ENCODE peak calls at places on chromosomes 1 and 21, in ten cellular contexts. One of them, this sample, is unnamed.

GRCh38 chr1:169698976-169699375 is 12.4 kb downstream of the SELL start:
- DNase-seq in body of pancreas: no peak
- DNase-seq in heart left ventricle: no peak
- DNase-seq in GM12892: no peak
- DNase-seq in IMR-90: no peak
- DNase-seq in prostate gland: no peak
- DNase-seq in tibial nerve: no peak
- DNase-seq in uterus: no peak
- DNase-seq in A549: no peak
- DNase-seq in transverse colon: no peak
- DNase-seq in this sample: no peak

GRCh38 chr1:49435291-49435690 is 588.5 kb downstream of the AGBL4 start:
- DNase-seq in body of pancreas: no peak
- DNase-seq in heart left ventricle: no peak
- DNase-seq in GM12892: no peak
- DNase-seq in IMR-90: no peak
- DNase-seq in prostate gland: no peak
- DNase-seq in tibial nerve: no peak
- DNase-seq in uterus: no peak
- DNase-seq in A549: no peak
- DNase-seq in transverse colon: no peak
- DNase-seq in this sample: no peak

GRCh38 chr1:245197911-245198379 is 43.2 kb downstream of the KIF26B start:
- DNase-seq in body of pancreas: no peak
- DNase-seq in heart left ventricle: no peak
- DNase-seq in GM12892: no peak
- DNase-seq in IMR-90: peak
- DNase-seq in prostate gland: no peak
- DNase-seq in tibial nerve: no peak
- DNase-seq in uterus: no peak
- DNase-seq in A549: no peak
- DNase-seq in transverse colon: no peak
- DNase-seq in this sample: no peak

GRCh38 chr21:41369915-41370839 is 8.3 kb downstream of the MX2 start:
- DNase-seq in body of pancreas: no peak
- DNase-seq in heart left ventricle: no peak
- DNase-seq in GM12892: no peak
- DNase-seq in IMR-90: no peak
- DNase-seq in prostate gland: no peak
- DNase-seq in tibial nerve: no peak
- DNase-seq in uterus: no peak
- DNase-seq in A549: no peak
- DNase-seq in transverse colon: no peak
- DNase-seq in this sample: no peak

GRCh38 chr1:47875831-47876586 is 121.2 kb downstream of the TRABD2B start:
- DNase-seq in body of pancreas: peak
- DNase-seq in heart left ventricle: no peak
- DNase-seq in GM12892: no peak
- DNase-seq in IMR-90: no peak
- DNase-seq in prostate gland: no peak
- DNase-seq in tibial nerve: no peak
- DNase-seq in uterus: no peak
- DNase-seq in A549: peak
- DNase-seq in transverse colon: no peak
- DNase-seq in this sample: no peak

GRCh38 chr1:15065736-15066135 is 87.8 kb upstream of the TMEM51 start:
- DNase-seq in body of pancreas: no peak
- DNase-seq in heart left ventricle: no peak
- DNase-seq in GM12892: no peak
- DNase-seq in IMR-90: no peak
- DNase-seq in prostate gland: no peak
- DNase-seq in tibial nerve: no peak
- DNase-seq in uterus: no peak
- DNase-seq in A549: no peak
- DNase-seq in transverse colon: no peak
- DNase-seq in this sample: no peak

GRCh38 chr1:28329395-28330153 is 734 bp downstream of the MED18 start:
- DNase-seq in body of pancreas: peak
- DNase-seq in heart left ventricle: no peak
- DNase-seq in GM12892: no peak
- DNase-seq in IMR-90: peak
- DNase-seq in prostate gland: no peak
- DNase-seq in tibial nerve: peak
- DNase-seq in uterus: peak
- DNase-seq in A549: peak
- DNase-seq in transverse colon: peak
- DNase-seq in this sample: peak

GRCh38 chr1:101506541-101507164 is 269.8 kb downstream of the S1PR1 start:
- DNase-seq in body of pancreas: peak
- DNase-seq in heart left ventricle: no peak
- DNase-seq in GM12892: no peak
- DNase-seq in IMR-90: peak
- DNase-seq in prostate gland: peak
- DNase-seq in tibial nerve: peak
- DNase-seq in uterus: no peak
- DNase-seq in A549: peak
- DNase-seq in transverse colon: peak
- DNase-seq in this sample: peak

GRCh38 chr21:29904359-29905282 is 35.2 kb downstream of the GRIK1 start:
- DNase-seq in body of pancreas: no peak
- DNase-seq in heart left ventricle: no peak
- DNase-seq in GM12892: no peak
- DNase-seq in IMR-90: no peak
- DNase-seq in prostate gland: no peak
- DNase-seq in tibial nerve: no peak
- DNase-seq in uterus: no peak
- DNase-seq in A549: no peak
- DNase-seq in transverse colon: no peak
- DNase-seq in this sample: no peak

GRCh38 chr1:21651214-21652042 is 17.7 kb downstream of the RAP1GAP start:
- DNase-seq in body of pancreas: peak
- DNase-seq in heart left ventricle: no peak
- DNase-seq in GM12892: no peak
- DNase-seq in IMR-90: no peak
- DNase-seq in prostate gland: no peak
- DNase-seq in tibial nerve: no peak
- DNase-seq in uterus: peak
- DNase-seq in A549: peak
- DNase-seq in transverse colon: peak
- DNase-seq in this sample: no peak

GRCh38 chr21:45506241-45506817 is 35.9 kb downstream of the SLC19A1 start:
- DNase-seq in body of pancreas: peak
- DNase-seq in heart left ventricle: peak
- DNase-seq in GM12892: no peak
- DNase-seq in IMR-90: no peak
- DNase-seq in prostate gland: no peak
- DNase-seq in tibial nerve: no peak
- DNase-seq in uterus: no peak
- DNase-seq in A549: no peak
- DNase-seq in transverse colon: no peak
- DNase-seq in this sample: no peak

GRCh38 chr21:45508607-45509565 is 33.4 kb downstream of the SLC19A1 start:
- DNase-seq in body of pancreas: peak
- DNase-seq in heart left ventricle: peak
- DNase-seq in GM12892: no peak
- DNase-seq in IMR-90: no peak
- DNase-seq in prostate gland: no peak
- DNase-seq in tibial nerve: no peak
- DNase-seq in uterus: no peak
- DNase-seq in A549: no peak
- DNase-seq in transverse colon: no peak
- DNase-seq in this sample: no peak

GRCh38 chr21:45507523-45507875 is 34.7 kb downstream of the SLC19A1 start:
- DNase-seq in body of pancreas: no peak
- DNase-seq in heart left ventricle: no peak
- DNase-seq in GM12892: no peak
- DNase-seq in IMR-90: no peak
- DNase-seq in prostate gland: no peak
- DNase-seq in tibial nerve: no peak
- DNase-seq in uterus: no peak
- DNase-seq in A549: no peak
- DNase-seq in transverse colon: no peak
- DNase-seq in this sample: no peak

GRCh38 chr21:45506836-45507522 is 35.3 kb downstream of the SLC19A1 start:
- DNase-seq in body of pancreas: peak
- DNase-seq in heart left ventricle: peak
- DNase-seq in GM12892: no peak
- DNase-seq in IMR-90: no peak
- DNase-seq in prostate gland: no peak
- DNase-seq in tibial nerve: no peak
- DNase-seq in uterus: no peak
- DNase-seq in A549: no peak
- DNase-seq in transverse colon: no peak
- DNase-seq in this sample: no peak

DNA sequence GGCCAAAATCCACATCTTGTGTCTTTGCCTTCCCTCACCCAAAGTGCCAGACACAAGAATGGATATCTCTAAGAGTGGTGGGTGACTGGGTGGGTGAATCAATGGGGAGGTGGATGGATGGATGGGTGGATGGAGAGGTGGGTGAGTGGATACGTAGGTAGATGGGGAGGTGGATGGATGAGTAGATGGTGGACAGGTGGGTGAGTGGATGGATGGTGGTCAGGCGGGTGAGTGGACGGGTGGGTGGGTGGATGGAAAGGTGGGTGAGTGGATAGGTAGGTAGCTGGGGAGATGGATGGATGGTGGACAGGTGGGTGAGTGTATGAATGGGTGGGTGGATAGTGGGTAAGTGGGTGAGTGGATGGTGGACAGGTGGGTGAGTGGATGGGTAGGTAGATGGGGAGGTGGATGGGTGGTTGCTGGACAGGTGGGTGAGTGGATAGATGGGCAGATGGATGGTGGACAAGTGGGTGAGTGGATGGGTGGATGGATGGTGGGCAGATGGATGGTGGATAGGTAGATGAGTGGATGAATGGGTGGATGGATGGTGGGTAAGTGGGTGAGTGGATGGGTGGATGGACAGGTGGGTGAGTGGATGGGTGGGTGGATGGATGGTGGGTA is 34.2 kb downstream of the SLC19A1 start:
- DNase-seq in body of pancreas: peak
- DNase-seq in heart left ventricle: no peak
- DNase-seq in GM12892: no peak
- DNase-seq in IMR-90: no peak
- DNase-seq in prostate gland: no peak
- DNase-seq in tibial nerve: no peak
- DNase-seq in uterus: no peak
- DNase-seq in A549: no peak
- DNase-seq in transverse colon: no peak
- DNase-seq in this sample: no peak
- TF ChIP-seq POLR2A in body of pancreas: no peak
- TF ChIP-seq POLR2A in heart left ventricle: no peak
- TF ChIP-seq POLR2A in GM12892: no peak
- TF ChIP-seq POLR2A in IMR-90: no peak
- TF ChIP-seq POLR2A in prostate gland: no peak
- TF ChIP-seq POLR2A in tibial nerve: no peak
- TF ChIP-seq POLR2A in uterus: no peak
- TF ChIP-seq POLR2A in A549: no peak
- TF ChIP-seq POLR2A in transverse colon: no peak
- TF ChIP-seq POLR2A in this sample: no peak

DNA sequence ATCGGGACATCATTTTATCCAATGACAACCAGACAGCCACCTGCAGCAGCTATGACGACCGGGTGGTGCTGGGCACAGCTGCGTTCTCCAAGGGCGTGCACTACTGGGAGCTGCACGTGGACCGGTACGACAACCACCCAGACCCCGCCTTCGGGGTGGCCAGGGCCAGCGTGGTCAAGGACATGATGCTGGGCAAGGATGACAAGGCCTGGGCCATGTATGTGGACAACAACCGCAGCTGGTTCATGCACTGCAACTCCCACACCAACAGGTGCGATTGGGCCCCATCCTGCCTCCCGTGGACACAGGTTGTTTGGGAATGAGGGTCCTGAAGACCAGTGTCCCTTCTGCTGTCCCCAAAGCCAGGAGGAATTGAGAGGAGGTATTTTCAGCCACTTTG is 32.0 kb upstream of the GNPAT start:
- DNase-seq in body of pancreas: no peak
- DNase-seq in heart left ventricle: no peak
- DNase-seq in GM12892: no peak
- DNase-seq in IMR-90: no peak
- DNase-seq in prostate gland: no peak
- DNase-seq in tibial nerve: no peak
- DNase-seq in uterus: no peak
- DNase-seq in A549: no peak
- DNase-seq in transverse colon: no peak
- DNase-seq in this sample: no peak
- TF ChIP-seq POLR2A in body of pancreas: no peak
- TF ChIP-seq POLR2A in heart left ventricle: no peak
- TF ChIP-seq POLR2A in GM12892: no peak
- TF ChIP-seq POLR2A in IMR-90: no peak
- TF ChIP-seq POLR2A in prostate gland: no peak
- TF ChIP-seq POLR2A in tibial nerve: no peak
- TF ChIP-seq POLR2A in uterus: no peak
- TF ChIP-seq POLR2A in A549: no peak
- TF ChIP-seq POLR2A in transverse colon: no peak
- TF ChIP-seq POLR2A in this sample: no peak

DNA sequence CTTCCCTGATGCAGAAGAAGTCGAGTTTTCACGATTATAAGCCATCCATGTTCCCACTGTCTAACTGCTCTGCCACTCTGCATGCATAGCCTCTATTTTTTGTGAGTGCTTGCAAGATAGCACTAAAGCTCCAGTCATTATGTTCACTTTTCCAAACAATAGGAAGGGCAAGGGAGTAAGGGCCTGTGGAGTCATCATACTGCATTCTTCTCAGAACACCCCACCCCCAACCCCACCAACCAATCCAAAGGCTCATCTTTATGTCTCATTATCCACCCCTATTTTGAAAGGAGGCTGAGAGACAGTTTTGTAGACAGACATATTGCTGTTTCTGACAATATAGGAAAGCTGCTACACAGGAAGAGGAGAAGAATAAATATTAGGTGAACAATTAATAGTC is 471.7 kb upstream of the ADGRL2 start:
- DNase-seq in body of pancreas: no peak
- DNase-seq in heart left ventricle: no peak
- DNase-seq in GM12892: no peak
- DNase-seq in IMR-90: no peak
- DNase-seq in prostate gland: no peak
- DNase-seq in tibial nerve: no peak
- DNase-seq in uterus: no peak
- DNase-seq in A549: no peak
- DNase-seq in transverse colon: no peak
- DNase-seq in this sample: no peak
- TF ChIP-seq POLR2A in body of pancreas: no peak
- TF ChIP-seq POLR2A in heart left ventricle: no peak
- TF ChIP-seq POLR2A in GM12892: no peak
- TF ChIP-seq POLR2A in IMR-90: no peak
- TF ChIP-seq POLR2A in prostate gland: no peak
- TF ChIP-seq POLR2A in tibial nerve: no peak
- TF ChIP-seq POLR2A in uterus: no peak
- TF ChIP-seq POLR2A in A549: no peak
- TF ChIP-seq POLR2A in transverse colon: no peak
- TF ChIP-seq POLR2A in this sample: no peak

DNA sequence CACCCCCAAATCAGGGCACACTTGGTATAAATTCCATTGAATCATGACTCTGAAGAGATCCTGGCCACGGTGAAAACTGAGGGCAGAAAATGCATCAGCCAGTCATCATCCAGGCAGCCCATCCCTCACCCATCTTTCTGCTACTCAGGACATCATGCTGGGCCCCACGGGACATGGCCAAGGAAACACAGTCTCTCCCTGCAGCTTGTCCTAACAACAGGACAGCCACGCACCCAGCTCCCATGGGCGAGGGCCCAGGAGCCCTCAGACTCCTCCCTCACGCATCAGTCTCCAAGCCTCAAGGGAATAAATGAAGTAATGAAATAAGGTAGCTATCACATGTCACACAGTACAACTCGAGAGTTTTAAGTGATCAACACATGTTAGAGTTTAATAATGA is 37.8 kb downstream of the ELK4 start:
- DNase-seq in body of pancreas: no peak
- DNase-seq in heart left ventricle: no peak
- DNase-seq in GM12892: no peak
- DNase-seq in IMR-90: no peak
- DNase-seq in prostate gland: peak
- DNase-seq in tibial nerve: no peak
- DNase-seq in uterus: no peak
- DNase-seq in A549: no peak
- DNase-seq in transverse colon: no peak
- DNase-seq in this sample: no peak
- TF ChIP-seq POLR2A in body of pancreas: no peak
- TF ChIP-seq POLR2A in heart left ventricle: no peak
- TF ChIP-seq POLR2A in GM12892: no peak
- TF ChIP-seq POLR2A in IMR-90: no peak
- TF ChIP-seq POLR2A in prostate gland: no peak
- TF ChIP-seq POLR2A in tibial nerve: no peak
- TF ChIP-seq POLR2A in uterus: no peak
- TF ChIP-seq POLR2A in A549: no peak
- TF ChIP-seq POLR2A in transverse colon: no peak
- TF ChIP-seq POLR2A in this sample: no peak

This sample was measured in erythroblast.